ENCODE peak calls at places on chromosomes 2 and 18, in four cellular contexts. One of them, this sample, is unnamed.

GRCh38 chr2:14256890-14257289 is 375.6 kb upstream of the LRATD1 start:
- DNase-seq in heart right ventricle: no peak
- DNase-seq in midbrain: no peak
- DNase-seq in HTR-8/SVneo: no peak
- DNase-seq in this sample: no peak

GRCh38 chr2:176114930-176115625 is 1.5 kb upstream of the HOXD10 start:
- DNase-seq in HTR-8/SVneo: no peak
- DNase-seq in midbrain: no peak
- DNase-seq in heart right ventricle: no peak
- DNase-seq in this sample: no peak

GRCh38 chr2:71747573-71747972 is 294.2 kb downstream of the DYSF start:
- DNase-seq in HTR-8/SVneo: no peak
- DNase-seq in midbrain: no peak
- DNase-seq in heart right ventricle: no peak
- DNase-seq in this sample: no peak

GRCh38 chr2:20879221-20879620 is 56.3 kb upstream of the LDAH start:
- DNase-seq in HTR-8/SVneo: no peak
- DNase-seq in heart right ventricle: no peak
- DNase-seq in midbrain: no peak
- DNase-seq in this sample: no peak

GRCh38 chr2:152558174-152559091 is 158.8 kb downstream of the PRPF40A start:
- DNase-seq in heart right ventricle: no peak
- DNase-seq in midbrain: peak
- DNase-seq in HTR-8/SVneo: peak
- DNase-seq in this sample: peak

GRCh38 chr18:13036622-13037320 is 45.6 kb downstream of the CEP192 start:
- DNase-seq in midbrain: no peak
- DNase-seq in HTR-8/SVneo: no peak
- DNase-seq in heart right ventricle: no peak
- DNase-seq in this sample: no peak

GRCh38 chr2:127810156-127810636 is 775 bp downstream of the WDR33 start:
- DNase-seq in HTR-8/SVneo: no peak
- DNase-seq in heart right ventricle: no peak
- DNase-seq in midbrain: no peak
- DNase-seq in this sample: peak

GRCh38 chr2:101463885-101464653 is 10.8 kb downstream of the RFX8 start:
- DNase-seq in HTR-8/SVneo: no peak
- DNase-seq in heart right ventricle: no peak
- DNase-seq in midbrain: no peak
- DNase-seq in this sample: no peak

GRCh38 chr2:56077352-56077915 is 106.4 kb upstream of the CCDC85A start:
- DNase-seq in HTR-8/SVneo: peak
- DNase-seq in heart right ventricle: no peak
- DNase-seq in midbrain: peak
- DNase-seq in this sample: peak

GRCh38 chr2:241885701-241886643 is 16.4 kb downstream of the RTP5 start:
- DNase-seq in midbrain: no peak
- DNase-seq in HTR-8/SVneo: no peak
- DNase-seq in heart right ventricle: peak
- DNase-seq in this sample: no peak

GRCh38 chr2:152573168-152573567 is 144.1 kb downstream of the PRPF40A start:
- DNase-seq in midbrain: peak
- DNase-seq in heart right ventricle: no peak
- DNase-seq in HTR-8/SVneo: peak
- DNase-seq in this sample: no peak

GRCh38 chr2:26597197-26597596 is 44.0 kb downstream of the CIB4 start:
- DNase-seq in heart right ventricle: no peak
- DNase-seq in midbrain: no peak
- DNase-seq in HTR-8/SVneo: no peak
- DNase-seq in this sample: no peak

GRCh38 chr2:28437918-28438317 is 45.3 kb downstream of the FOSL2 start:
- DNase-seq in midbrain: no peak
- DNase-seq in HTR-8/SVneo: no peak
- DNase-seq in heart right ventricle: no peak
- DNase-seq in this sample: no peak

GRCh38 chr18:56637897-56638231 is 528 bp downstream of the TXNL1 start:
- DNase-seq in midbrain: peak
- DNase-seq in HTR-8/SVneo: no peak
- DNase-seq in heart right ventricle: no peak
- DNase-seq in this sample: no peak

GRCh38 chr2:158725496-158725895 is 69.6 kb upstream of the DAPL1 start:
- DNase-seq in heart right ventricle: no peak
- DNase-seq in HTR-8/SVneo: no peak
- DNase-seq in midbrain: peak
- DNase-seq in this sample: no peak

GRCh38 chr2:25558262-25558661 is 115.1 kb downstream of the DTNB start:
- DNase-seq in HTR-8/SVneo: peak
- DNase-seq in midbrain: no peak
- DNase-seq in heart right ventricle: no peak
- DNase-seq in this sample: no peak

GRCh38 chr2:17106418-17106817 is 411.8 kb downstream of the RAD51AP2 start:
- DNase-seq in heart right ventricle: no peak
- DNase-seq in HTR-8/SVneo: no peak
- DNase-seq in midbrain: no peak
- DNase-seq in this sample: no peak

GRCh38 chr2:29269095-29270090 is 154.2 kb downstream of the CLIP4 start:
- DNase-seq in HTR-8/SVneo: no peak
- DNase-seq in midbrain: no peak
- DNase-seq in heart right ventricle: no peak
- DNase-seq in this sample: no peak

GRCh38 chr2:234444888-234445287 is 52.0 kb downstream of the ARL4C start:
- DNase-seq in midbrain: no peak
- DNase-seq in heart right ventricle: no peak
- DNase-seq in HTR-8/SVneo: peak
- DNase-seq in this sample: no peak

GRCh38 chr2:2904721-2905340 is 472.8 kb downstream of the EIPR1 start:
- DNase-seq in heart right ventricle: no peak
- DNase-seq in midbrain: no peak
- DNase-seq in HTR-8/SVneo: no peak
- DNase-seq in this sample: no peak

GRCh38 chr2:46118656-46119338 is 178.4 kb upstream of the EPAS1 start:
- DNase-seq in midbrain: no peak
- DNase-seq in heart right ventricle: no peak
- DNase-seq in HTR-8/SVneo: no peak
- DNase-seq in this sample: no peak

GRCh38 chr18:48713302-48713701 is 174.5 kb downstream of the CTIF start:
- DNase-seq in midbrain: no peak
- DNase-seq in heart right ventricle: peak
- DNase-seq in HTR-8/SVneo: no peak
- DNase-seq in this sample: no peak

GRCh38 chr2:84964406-84965191 is 6.4 kb upstream of the KCMF1 start:
- DNase-seq in HTR-8/SVneo: no peak
- DNase-seq in midbrain: no peak
- DNase-seq in heart right ventricle: no peak
- DNase-seq in this sample: no peak

GRCh38 chr2:235165631-235166030 is 213.8 kb downstream of the SH3BP4 start:
- DNase-seq in HTR-8/SVneo: no peak
- DNase-seq in heart right ventricle: no peak
- DNase-seq in midbrain: no peak
- DNase-seq in this sample: no peak

GRCh38 chr2:2890246-2890645 is 487.4 kb downstream of the EIPR1 start:
- DNase-seq in HTR-8/SVneo: no peak
- DNase-seq in heart right ventricle: no peak
- DNase-seq in midbrain: no peak
- DNase-seq in this sample: no peak

GRCh38 chr2:157158111-157158510 is 99.4 kb upstream of the GALNT5 start:
- DNase-seq in heart right ventricle: no peak
- DNase-seq in HTR-8/SVneo: no peak
- DNase-seq in midbrain: no peak
- DNase-seq in this sample: no peak

GRCh38 chr2:126359494-126359893 is 296.5 kb upstream of the GYPC start:
- DNase-seq in HTR-8/SVneo: no peak
- DNase-seq in midbrain: no peak
- DNase-seq in heart right ventricle: no peak
- DNase-seq in this sample: no peak

GRCh38 chr2:145356046-145356445 is 836.1 kb upstream of the ZEB2 start:
- DNase-seq in HTR-8/SVneo: no peak
- DNase-seq in midbrain: no peak
- DNase-seq in heart right ventricle: no peak
- DNase-seq in this sample: no peak

GRCh38 chr2:43158259-43158880 is 68.0 kb downstream of the ZFP36L2 start:
- DNase-seq in midbrain: no peak
- DNase-seq in HTR-8/SVneo: peak
- DNase-seq in heart right ventricle: peak
- DNase-seq in this sample: peak

This sample was measured in LoVo.